ENCODE peak calls at places on chromosomes 7 and 10, in five cellular contexts. Z is mesenchymal stem cell, F is neuronal stem cell, V is H9, G is H1. I is an unnamed sample.

GRCh38 chr10:14244801-14245211 is 85.9 kb downstream of the FRMD4A start:
- DNase-seq in V (no peak), F (no peak), G (no peak), Z (peak), I (peak)

GRCh38 chr10:81018898-81019890 is 481.5 kb downstream of the SH2D4B start:
- DNase-seq in Z (peak), V (peak), G (no peak), F (peak), I (peak)

GRCh38 chr10:95263864-95264226 is 27.0 kb downstream of the PDLIM1 start:
- DNase-seq in G (peak), F (no peak), Z (no peak), V (no peak), I (no peak)

GRCh38 chr7:148708026-148708685 is 9.5 kb downstream of the CUL1 start:
- DNase-seq in Z (peak), V (no peak), G (no peak), F (no peak), I (no peak)

GRCh38 chr7:51314041-51314440 is 2.6 kb downstream of the COBL start:
- DNase-seq in F (no peak), V (no peak), Z (no peak), G (no peak), I (no peak)

GRCh38 chr7:29921404-29922010 is 68.1 kb downstream of the SCRN1 start:
- DNase-seq in V (peak), G (peak), F (peak), Z (peak), I (peak)

GRCh38 chr7:5226921-5227785 is 37.1 kb downstream of the WIPI2 start:
- DNase-seq in V (no peak), Z (no peak), G (no peak), F (no peak), I (no peak)

GRCh38 chr10:13913890-13914289 is 327.1 kb downstream of the PRPF18 start:
- DNase-seq in G (no peak), F (no peak), V (no peak), Z (no peak), I (no peak)

GRCh38 chr10:126569513-126570447 is 100.7 kb downstream of the C10orf90 start:
- DNase-seq in G (no peak), F (no peak), V (no peak), Z (peak), I (peak)

GRCh38 chr10:75599875-75600648 is 168.6 kb downstream of the LRMDA start:
- DNase-seq in G (no peak), Z (no peak), V (no peak), F (no peak), I (no peak)

GRCh38 chr7:30135551-30136271 is 925 bp downstream of the MTURN start:
- DNase-seq in F (peak), Z (peak), G (peak), V (no peak), I (peak)

GRCh38 chr10:52632591-52632990 is 140.0 kb downstream of the MBL2 start:
- DNase-seq in Z (no peak), F (no peak), G (no peak), V (no peak), I (no peak)

GRCh38 chr7:140607441-140607989 is 33.1 kb downstream of the DENND2A start:
- DNase-seq in Z (peak), F (no peak), V (no peak), G (no peak), I (peak)

GRCh38 chr7:114047889-114048288 is 129.1 kb upstream of the PPP1R3A start:
- DNase-seq in V (no peak), G (no peak), Z (peak), F (no peak), I (peak)

GRCh38 chr7:90604383-90604782 is 8.3 kb downstream of the CDK14 start:
- DNase-seq in F (no peak), V (no peak), G (no peak), Z (no peak), I (no peak)

GRCh38 chr7:47782022-47782421 is 166.2 kb downstream of the PKD1L1 start:
- DNase-seq in Z (no peak), V (no peak), F (no peak), G (no peak), I (peak)

GRCh38 chr10:110081914-110082313 is 74.1 kb downstream of the ADD3 start:
- DNase-seq in Z (no peak), V (no peak), F (no peak), G (no peak), I (no peak)

GRCh38 chr10:33542747-33543505 is 208.5 kb upstream of the NRP1 start:
- DNase-seq in V (no peak), F (no peak), Z (peak), G (no peak), I (peak)

GRCh38 chr10:80133221-80133620 is 691 bp downstream of the PLAC9 start:
- DNase-seq in G (no peak), V (peak), F (no peak), Z (no peak), I (no peak)

GRCh38 chr10:11328264-11329054 is 283.0 kb downstream of the USP6NL start:
- DNase-seq in F (no peak), G (peak), Z (no peak), V (no peak), I (no peak)

GRCh38 chr10:17380016-17380415 is 74.4 kb downstream of the ST8SIA6 start:
- DNase-seq in Z (no peak), G (no peak), F (no peak), V (no peak), I (no peak)

GRCh38 chr7:13852281-13852968 is 137.0 kb downstream of the ETV1 start:
- DNase-seq in F (no peak), V (no peak), G (no peak), Z (peak), I (no peak)

GRCh38 chr10:33295851-33296250 is 38.6 kb downstream of the NRP1 start:
- DNase-seq in V (no peak), Z (no peak), F (no peak), G (no peak), I (no peak)

GRCh38 chr7:150322114-150322832 is 882 bp upstream of the LRRC61 start:
- DNase-seq in G (no peak), V (no peak), Z (no peak), F (no peak), I (no peak)

GRCh38 chr7:156534925-156535324 is 105.6 kb upstream of the RNF32 start:
- DNase-seq in Z (no peak), V (no peak), F (no peak), G (no peak), I (no peak)

GRCh38 chr10:14553434-14553833 is 221.3 kb downstream of the FAM107B start:
- DNase-seq in G (no peak), F (no peak), V (no peak), Z (peak), I (peak)

GRCh38 chr10:65394898-65395297 is 1530.9 kb upstream of the LRRTM3 start:
- DNase-seq in Z (peak), V (no peak), F (no peak), G (no peak), I (no peak)

GRCh38 chr10:62817120-62817762 is 1.1 kb upstream of the EGR2 start:
- DNase-seq in F (peak), V (peak), Z (no peak), G (peak), I (peak)

GRCh38 chr10:22573820-22574569 is 140.4 kb downstream of the PIP4K2A start:
- DNase-seq in V (no peak), Z (peak), F (no peak), G (peak), I (peak)

GRCh38 chr7:44881066-44881600 is 4.2 kb downstream of the PURB start:
- DNase-seq in G (no peak), V (no peak), Z (no peak), F (no peak), I (no peak)

DNA sequence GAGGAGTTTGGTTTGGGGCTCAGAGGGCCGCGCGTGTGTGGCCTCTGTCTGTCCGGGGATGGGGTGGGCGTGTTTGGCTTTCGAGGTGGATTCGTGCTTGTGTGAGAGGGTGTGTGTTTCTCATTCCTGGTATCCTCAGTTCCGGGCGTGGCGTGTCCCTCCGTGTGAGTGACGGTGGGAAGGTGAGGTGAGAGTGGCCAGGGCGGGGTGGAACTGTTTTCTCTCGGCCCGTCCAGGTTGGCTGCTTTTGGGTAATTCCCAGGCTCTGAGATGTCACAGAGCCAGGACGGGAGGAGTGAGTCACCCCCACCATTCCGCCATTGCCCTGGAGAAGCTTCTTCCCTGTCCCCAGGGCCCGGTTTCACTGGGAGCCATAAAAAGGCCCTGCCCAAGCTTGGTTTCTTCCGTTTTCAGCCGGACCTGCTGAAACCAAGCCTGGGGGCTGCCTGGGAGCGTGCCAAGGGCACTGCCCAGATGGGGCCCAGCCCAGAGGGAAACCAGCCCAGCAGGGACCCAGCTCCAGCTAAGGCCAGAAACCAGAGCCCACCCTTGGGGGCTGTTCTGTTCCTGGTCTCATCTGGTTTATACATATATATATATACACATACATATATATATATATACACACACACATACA is 21.2 kb upstream of the CLDN4 start:
- DNase-seq in G (no peak), F (no peak), Z (no peak), V (peak), I (no peak)
- H3K14ac ChIP-seq in G (no peak), F (peak), Z (no peak), V (no peak), I (no peak)

GRCh38 chr10:77461636-77462296 is 175.8 kb downstream of the KCNMA1 start:
- DNase-seq in F (no peak), G (no peak), Z (no peak), V (no peak), I (no peak)
- H3K14ac ChIP-seq in F (peak), G (peak), Z (no peak), V (no peak), I (peak)

DNA sequence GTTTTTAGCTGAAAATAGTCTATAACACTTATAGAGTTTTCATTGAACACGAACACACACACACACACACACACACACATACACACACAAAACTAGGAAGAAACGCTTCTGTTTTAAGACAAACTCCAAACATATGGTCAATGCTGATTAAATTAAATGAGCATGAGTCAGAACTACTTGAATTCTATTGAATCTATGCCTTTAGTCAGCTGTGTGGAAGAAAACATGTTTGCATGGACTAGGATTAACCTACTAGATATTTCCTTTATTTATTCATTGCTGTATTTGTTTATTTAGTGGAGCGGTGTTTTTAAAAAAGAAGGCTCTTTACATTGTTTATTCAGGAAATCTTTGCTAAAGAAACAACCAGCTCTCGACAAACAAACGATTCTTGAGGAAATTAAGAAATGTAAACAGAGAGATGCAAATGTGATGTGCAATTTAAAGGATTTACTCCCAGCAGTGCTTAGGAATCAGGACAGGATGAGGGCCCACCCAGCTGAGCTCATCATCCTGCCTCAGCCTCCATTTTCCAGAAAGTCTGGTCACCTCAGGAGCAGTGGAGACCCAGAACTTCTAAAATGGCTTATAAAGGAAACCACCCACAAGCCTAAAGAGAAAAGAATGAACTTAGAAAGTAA is 83.2 kb downstream of the PDE1C start:
- DNase-seq in V (no peak), Z (peak), F (no peak), G (no peak), I (peak)
- H3K14ac ChIP-seq in V (no peak), Z (no peak), F (no peak), G (no peak), I (peak)

GRCh38 chr7:21194936-21195335 is 232.9 kb upstream of the SP4 start:
- DNase-seq in G (no peak), F (no peak), V (no peak), Z (no peak), I (no peak)
- H3K14ac ChIP-seq in G (no peak), F (no peak), V (no peak), Z (no peak), I (no peak)

I was measured in IMR-90.